ENCODE peak calls at places on chromosomes 4 and X, in nine cellular contexts. E is HCT116, Z is suprapubic skin, J is endothelial cell of umbilical vein, L is K562, M is GM23338, S is stomach, K is transverse colon, X is sigmoid colon. N is an unnamed sample.

GRCh38 chrX:11423362-11423818 is 130.2 kb downstream of the AMELX start:
- DNase-seq in E (no peak), Z (no peak), J (peak), L (peak), M (no peak), S (peak), K (peak), X (no peak), N (no peak)

GRCh38 chrX:129600981-129601424 is 53.8 kb downstream of the APLN start:
- DNase-seq in E (no peak), Z (no peak), J (peak), L (peak), M (peak), S (no peak), K (no peak), X (no peak), N (no peak)

GRCh38 chrX:19867411-19867732 is 20.0 kb downstream of the SH3KBP1 start:
- DNase-seq in E (no peak), Z (no peak), J (no peak), L (no peak), M (no peak), S (no peak), K (no peak), X (no peak), N (no peak)

GRCh38 chr4:9765091-9765490 is 16.3 kb upstream of the DRD5 start:
- DNase-seq in E (peak), Z (no peak), J (peak), L (peak), M (peak), S (peak), K (peak), X (no peak), N (no peak)

GRCh38 chr4:6250235-6250983 is 19.2 kb upstream of the WFS1 start:
- DNase-seq in E (peak), Z (no peak), J (peak), L (peak), M (peak), S (no peak), K (no peak), X (no peak), N (peak)

GRCh38 chrX:12814434-12814833 is 23.2 kb downstream of the PRPS2 start:
- DNase-seq in E (no peak), Z (no peak), J (peak), L (peak), M (peak), S (peak), K (peak), X (no peak), N (no peak)

GRCh38 chrX:120560405-120560841 is 339 bp downstream of the CUL4B start:
- DNase-seq in E (no peak), Z (no peak), J (peak), L (no peak), M (no peak), S (peak), K (peak), X (peak), N (peak)

GRCh38 chr4:2074588-2074987 is 15.5 kb downstream of the NAT8L start:
- DNase-seq in E (no peak), Z (peak), J (no peak), L (no peak), M (no peak), S (no peak), K (no peak), X (peak), N (peak)

GRCh38 chr4:40550900-40551546 is 78.6 kb downstream of the RBM47 start:
- DNase-seq in E (peak), Z (no peak), J (peak), L (peak), M (peak), S (peak), K (peak), X (no peak), N (no peak)

GRCh38 chr4:8283161-8283560 is 13.6 kb downstream of the HTRA3 start:
- DNase-seq in E (no peak), Z (no peak), J (no peak), L (no peak), M (no peak), S (no peak), K (no peak), X (peak), N (peak)

GRCh38 chr4:151797131-151797530 is 36.3 kb upstream of the GATB start:
- DNase-seq in E (no peak), Z (no peak), J (no peak), L (no peak), M (no peak), S (no peak), K (peak), X (no peak), N (no peak)

GRCh38 chr4:141486375-141486997 is 149.9 kb upstream of the IL15 start:
- DNase-seq in E (no peak), Z (no peak), J (no peak), L (no peak), M (no peak), S (no peak), K (no peak), X (no peak), N (no peak)

GRCh38 chr4:185304541-185304940 is 91.2 kb downstream of the LRP2BP start:
- DNase-seq in E (no peak), Z (no peak), J (no peak), L (no peak), M (no peak), S (no peak), K (no peak), X (no peak), N (no peak)

GRCh38 chr4:183256756-183257385 is 63.2 kb downstream of the CLDN22 start:
- DNase-seq in E (peak), Z (no peak), J (peak), L (peak), M (peak), S (peak), K (peak), X (peak), N (peak)

GRCh38 chr4:146855761-146856160 is 89.9 kb downstream of the TTC29 start:
- DNase-seq in E (no peak), Z (no peak), J (no peak), L (no peak), M (no peak), S (no peak), K (no peak), X (no peak), N (no peak)

GRCh38 chrX:41293269-41293668 is 40.7 kb upstream of the DDX3X start:
- DNase-seq in E (peak), Z (no peak), J (no peak), L (no peak), M (peak), S (no peak), K (no peak), X (no peak), N (no peak)
- TF ChIP-seq CTCF in E (peak), Z (no peak), J (peak), L (no peak), M (peak), S (no peak), K (no peak), X (no peak), N (no peak)

DNA sequence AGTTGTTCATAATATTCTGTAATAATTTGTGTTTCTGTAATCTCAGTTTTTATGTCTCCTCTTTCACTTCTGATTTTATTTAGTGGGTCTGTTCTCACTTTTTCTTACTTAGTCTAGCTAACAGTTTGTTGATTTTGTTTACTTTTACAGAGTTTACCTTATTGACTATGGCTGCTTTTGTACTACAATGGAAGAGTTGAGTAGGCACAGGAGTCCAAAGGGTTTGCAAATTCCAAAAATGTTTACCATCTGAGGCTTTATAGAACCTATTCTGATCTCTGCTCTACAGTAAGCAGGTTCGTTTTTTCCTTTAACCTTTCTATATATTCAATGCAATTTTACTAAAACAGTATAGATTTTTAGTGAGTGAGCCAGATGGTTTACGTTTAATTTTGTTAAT is 55.1 kb downstream of the UGT2B17 start:
- DNase-seq in E (no peak), Z (no peak), J (no peak), L (no peak), M (no peak), S (no peak), K (no peak), X (no peak), N (no peak)
- TF ChIP-seq POLR2AphosphoS5 in E (no peak), Z (no peak), J (no peak), L (no peak), M (no peak), S (no peak), K (no peak), X (no peak), N (no peak)

GRCh38 chrX:15781964-15782711 is 8.1 kb upstream of the ZRSR2 start:
- DNase-seq in E (no peak), Z (no peak), J (no peak), L (no peak), M (no peak), S (no peak), K (peak), X (no peak), N (no peak)
- TF ChIP-seq CTCF in E (no peak), Z (no peak), J (no peak), L (no peak), M (no peak), S (no peak), K (no peak), X (no peak), N (no peak)

DNA sequence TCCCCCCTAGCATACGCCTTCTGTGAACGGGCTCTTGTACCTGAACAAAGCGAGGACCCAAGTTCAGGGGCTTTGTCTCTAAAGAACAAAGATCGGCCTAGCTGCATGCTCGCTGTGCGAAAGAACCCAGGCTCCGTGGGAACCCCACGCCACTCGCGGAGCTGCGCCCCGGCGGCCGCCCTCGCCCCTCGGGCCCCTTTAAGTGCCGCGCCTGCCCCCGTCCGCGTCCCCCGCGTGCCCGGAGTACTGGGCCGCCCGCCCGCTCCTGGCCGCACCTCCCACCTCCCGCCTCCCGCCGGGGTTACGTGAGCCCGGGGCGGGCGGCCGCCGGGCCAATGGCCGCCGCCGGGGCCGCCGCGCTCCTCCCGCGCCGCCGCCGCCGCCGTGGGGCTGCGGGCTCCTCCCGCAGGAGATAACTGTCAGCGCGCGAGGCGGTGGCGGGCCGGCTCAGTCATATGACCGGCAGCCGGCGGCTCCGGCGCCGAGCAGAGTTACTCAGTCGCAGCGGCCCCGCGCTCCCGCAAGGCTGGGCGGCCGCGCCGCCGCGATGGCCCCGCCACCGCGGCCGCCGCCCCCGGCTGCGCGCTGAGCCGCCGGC is at the start of gene FNIP2:
- DNase-seq in E (peak), Z (peak), J (peak), L (peak), M (peak), S (peak), K (peak), X (peak), N (peak)
- TF ChIP-seq POLR2AphosphoS5 in E (peak), Z (no peak), J (peak), L (peak), M (peak), S (peak), K (peak), X (peak), N (peak)

DNA sequence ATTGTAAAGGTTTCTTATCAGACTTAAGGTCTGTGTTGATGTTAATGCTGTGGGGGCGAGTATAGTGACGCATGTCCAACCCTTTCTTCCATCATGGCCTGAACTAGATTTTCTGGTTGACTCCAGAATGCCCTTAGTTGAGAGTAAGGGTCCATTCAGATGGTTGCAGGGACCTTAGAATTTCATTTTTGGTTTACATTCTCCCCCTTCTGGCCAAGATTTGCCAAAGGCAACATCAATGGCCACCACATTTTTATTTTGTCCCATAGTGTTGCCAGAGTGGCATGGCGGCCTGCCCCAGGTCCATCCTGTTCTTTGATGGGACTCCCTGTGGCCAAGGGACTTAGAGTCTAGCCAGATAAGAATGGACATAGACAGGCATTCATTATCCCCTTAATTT is 368.5 kb downstream of the GPM6A start:
- DNase-seq in E (no peak), Z (no peak), J (no peak), L (no peak), M (no peak), S (no peak), K (no peak), X (no peak), N (no peak)
- TF ChIP-seq CTCF in E (peak), Z (no peak), J (no peak), L (no peak), M (peak), S (no peak), K (no peak), X (no peak), N (no peak)

GRCh38 chr4:30821891-30822612 is 101.9 kb downstream of the PCDH7 start:
- DNase-seq in E (peak), Z (no peak), J (peak), L (no peak), M (peak), S (no peak), K (no peak), X (no peak), N (no peak)
- TF ChIP-seq POLR2AphosphoS5 in E (peak), Z (no peak), J (no peak), L (no peak), M (no peak), S (no peak), K (no peak), X (peak), N (no peak)

GRCh38 chr4:38169524-38169923 is 209.3 kb downstream of the PTTG2 start:
- DNase-seq in E (no peak), Z (no peak), J (no peak), L (no peak), M (no peak), S (no peak), K (no peak), X (no peak), N (no peak)
- TF ChIP-seq CTCF in E (peak), Z (no peak), J (no peak), L (no peak), M (peak), S (no peak), K (no peak), X (no peak), N (no peak)